ENCODE peak calls at places on chromosomes 13 and 19, in nine cellular contexts. W is AG04450; L is mucosa of gallbladder; H is Peyer's patch; B is fibroblast of the conjunctiva; Z is activated CD4-positive, alpha-beta T cell treated with anti-CD3 and anti-CD28 coated beads for 48 hours; M is MG63; D is stimulated activated CD4-positive, alpha-beta T cell treated with anti-CD3 and anti-CD28 coated beads, Interleukin-4, amount 100 ng/mL, for 24 hours; G is stimulated activated naive CD8-positive, alpha-beta T cell treated with anti-CD3 and anti-CD28 coated beads, Interleukin-15, Interleukin-2, amounts not matched to agents 100 U/mL and 50 U/mL, for 24 hours. Y is an unnamed sample.

GRCh38 chr19:33720155-33720493 is 76.5 kb upstream of the KCTD15 start:
- DNase-seq in W (no peak), L (no peak), H (no peak), B (no peak), Z (no peak), M (no peak), D (no peak), G (no peak), Y (no peak)

GRCh38 chr19:42273407-42274064 is 4.5 kb downstream of the CIC start:
- DNase-seq in W (no peak), L (no peak), H (peak), B (no peak), Z (no peak), M (no peak), D (no peak), G (no peak), Y (no peak)

GRCh38 chr13:33462109-33462508 is 176.6 kb upstream of the STARD13 start:
- DNase-seq in W (no peak), L (no peak), H (no peak), B (no peak), Z (no peak), M (no peak), D (no peak), G (no peak), Y (no peak)

GRCh38 chr13:26184791-26185250 is 37.3 kb downstream of the RNF6 start:
- DNase-seq in W (peak), L (peak), H (peak), B (peak), Z (peak), M (peak), D (peak), G (peak), Y (peak)

GRCh38 chr19:50661675-50662441 is 12.6 kb downstream of the C19orf81 start:
- DNase-seq in W (no peak), L (no peak), H (no peak), B (no peak), Z (no peak), M (no peak), D (no peak), G (no peak), Y (no peak)

GRCh38 chr13:44819245-44819644 is 170.0 kb downstream of the NUFIP1 start:
- DNase-seq in W (peak), L (no peak), H (no peak), B (peak), Z (peak), M (no peak), D (peak), G (peak), Y (peak)

GRCh38 chr13:58955546-58956385 is 1208.0 kb downstream of the DIAPH3 start:
- DNase-seq in W (no peak), L (no peak), H (no peak), B (no peak), Z (no peak), M (no peak), D (no peak), G (no peak), Y (no peak)

GRCh38 chr13:30376426-30377311 is 45.6 kb upstream of the UBE2L5 start:
- DNase-seq in W (no peak), L (peak), H (peak), B (no peak), Z (peak), M (no peak), D (peak), G (peak), Y (peak)

GRCh38 chr19:1064661-1065605 is 2.0 kb upstream of the ARHGAP45 start:
- DNase-seq in W (no peak), L (peak), H (peak), B (no peak), Z (peak), M (peak), D (peak), G (peak), Y (peak)

GRCh38 chr19:11038511-11038910 is 50.8 kb upstream of the LDLR start:
- DNase-seq in W (no peak), L (no peak), H (no peak), B (no peak), Z (no peak), M (no peak), D (no peak), G (no peak), Y (no peak)

GRCh38 chr19:8367327-8368001 is 3.5 kb downstream of the ANGPTL4 start:
- DNase-seq in W (peak), L (peak), H (peak), B (peak), Z (no peak), M (peak), D (no peak), G (no peak), Y (peak)

GRCh38 chr19:42176649-42176989 is 40.9 kb downstream of the DEDD2 start:
- DNase-seq in W (no peak), L (no peak), H (no peak), B (no peak), Z (no peak), M (no peak), D (no peak), G (no peak), Y (no peak)

GRCh38 chr13:74289861-74290260 is 155.7 kb upstream of the KLF12 start:
- DNase-seq in W (no peak), L (no peak), H (no peak), B (no peak), Z (no peak), M (no peak), D (no peak), G (no peak), Y (no peak)

GRCh38 chr19:19205416-19206410 is 2.5 kb upstream of the NR2C2AP start:
- DNase-seq in W (no peak), L (no peak), H (no peak), B (no peak), Z (no peak), M (peak), D (no peak), G (no peak), Y (no peak)

GRCh38 chr13:95233026-95233635 is 68.1 kb downstream of the ABCC4 start:
- DNase-seq in W (no peak), L (no peak), H (no peak), B (no peak), Z (no peak), M (no peak), D (no peak), G (no peak), Y (no peak)

GRCh38 chr13:95275322-95276118 is 25.7 kb downstream of the ABCC4 start:
- DNase-seq in W (no peak), L (no peak), H (no peak), B (no peak), Z (no peak), M (no peak), D (no peak), G (no peak), Y (no peak)

GRCh38 chr19:46847528-46847927 is 3.1 kb downstream of the AP2S1 start:
- DNase-seq in W (no peak), L (no peak), H (peak), B (no peak), Z (no peak), M (no peak), D (no peak), G (no peak), Y (no peak)

GRCh38 chr19:58535857-58536256 is 8.0 kb upstream of the TRIM28 start:
- DNase-seq in W (no peak), L (no peak), H (no peak), B (no peak), Z (no peak), M (no peak), D (no peak), G (no peak), Y (no peak)

GRCh38 chr19:15251010-15251748 is 18.9 kb upstream of the EPHX3 start:
- DNase-seq in W (peak), L (no peak), H (no peak), B (no peak), Z (no peak), M (no peak), D (no peak), G (no peak), Y (no peak)

GRCh38 chr19:2040647-2041435 is 10.2 kb downstream of the MKNK2 start:
- DNase-seq in W (no peak), L (no peak), H (no peak), B (no peak), Z (peak), M (no peak), D (no peak), G (no peak), Y (no peak)

GRCh38 chr19:8631425-8631819 is 989 bp downstream of the NFILZ start:
- DNase-seq in W (no peak), L (peak), H (no peak), B (no peak), Z (no peak), M (peak), D (no peak), G (no peak), Y (no peak)

GRCh38 chr13:71587778-71588177 is 279.2 kb downstream of the DACH1 start:
- DNase-seq in W (no peak), L (no peak), H (no peak), B (no peak), Z (no peak), M (no peak), D (no peak), G (no peak), Y (no peak)

GRCh38 chr13:25018729-25019115 is 77.2 kb upstream of the PABPC3 start:
- DNase-seq in W (no peak), L (no peak), H (no peak), B (no peak), Z (peak), M (peak), D (no peak), G (peak), Y (no peak)

GRCh38 chr13:30998548-30999140 is 66.2 kb downstream of the TEX26 start:
- DNase-seq in W (peak), L (peak), H (no peak), B (peak), Z (no peak), M (no peak), D (no peak), G (no peak), Y (peak)

GRCh38 chr19:638901-639250 is 803 bp upstream of the FGF22 start:
- DNase-seq in W (no peak), L (no peak), H (no peak), B (no peak), Z (no peak), M (no peak), D (no peak), G (no peak), Y (no peak)

GRCh38 chr19:15863272-15863671 is 34.6 kb downstream of the CYP4F2 start:
- DNase-seq in W (no peak), L (no peak), H (no peak), B (no peak), Z (no peak), M (peak), D (no peak), G (no peak), Y (peak)

GRCh38 chr13:23899555-23899954 is 2.3 kb upstream of the C1QTNF9B start:
- DNase-seq in W (peak), L (peak), H (no peak), B (no peak), Z (peak), M (peak), D (peak), G (peak), Y (peak)

GRCh38 chr19:4196587-4197148 is 14.2 kb downstream of the ANKRD24 start:
- DNase-seq in W (no peak), L (no peak), H (no peak), B (no peak), Z (no peak), M (no peak), D (no peak), G (no peak), Y (no peak)

GRCh38 chr13:67015976-67016600 is 214.0 kb downstream of the PCDH9 start:
- DNase-seq in W (no peak), L (no peak), H (no peak), B (no peak), Z (no peak), M (no peak), D (no peak), G (no peak), Y (no peak)

GRCh38 chr13:92849381-92849780 is 377.2 kb upstream of the GPC6 start:
- DNase-seq in W (no peak), L (no peak), H (no peak), B (no peak), Z (no peak), M (no peak), D (no peak), G (no peak), Y (no peak)

GRCh38 chr19:54211214-54211613 is 10.6 kb downstream of the RPS9 start:
- DNase-seq in W (no peak), L (no peak), H (no peak), B (no peak), Z (no peak), M (no peak), D (no peak), G (no peak), Y (no peak)

GRCh38 chr19:4988770-4989251 is 19.9 kb downstream of the KDM4B start:
- DNase-seq in W (peak), L (no peak), H (no peak), B (peak), Z (no peak), M (peak), D (no peak), G (no peak), Y (no peak)

GRCh38 chr13:98216135-98216565 is 39.1 kb upstream of the RNF113B start:
- DNase-seq in W (peak), L (no peak), H (no peak), B (no peak), Z (no peak), M (peak), D (no peak), G (no peak), Y (peak)

GRCh38 chr13:109919715-109920375 is 133.5 kb upstream of the IRS2 start:
- DNase-seq in W (no peak), L (no peak), H (no peak), B (no peak), Z (no peak), M (no peak), D (no peak), G (no peak), Y (no peak)

GRCh38 chr19:48676487-48676886 is 3.7 kb upstream of the NTN5 start:
- DNase-seq in W (no peak), L (no peak), H (no peak), B (no peak), Z (no peak), M (no peak), D (no peak), G (no peak), Y (no peak)

GRCh38 chr19:925087-925911 is 536 bp upstream of the ARID3A start:
- DNase-seq in W (peak), L (peak), H (peak), B (peak), Z (peak), M (peak), D (peak), G (peak), Y (peak)

GRCh38 chr13:91185294-91185863 is 162.1 kb upstream of the MIR17HG start:
- DNase-seq in W (no peak), L (no peak), H (no peak), B (no peak), Z (no peak), M (no peak), D (no peak), G (no peak), Y (peak)

GRCh38 chr19:5567360-5567970 is at the start of gene TINCR:
- DNase-seq in W (no peak), L (no peak), H (no peak), B (no peak), Z (no peak), M (no peak), D (no peak), G (no peak), Y (no peak)

GRCh38 chr13:27619093-27619705 is 1.1 kb downstream of the LNX2 start:
- DNase-seq in W (no peak), L (peak), H (no peak), B (peak), Z (no peak), M (no peak), D (no peak), G (no peak), Y (no peak)

Y was measured in mammary epithelial cell.